ENCODE peak calls at places on chromosome 20, in six cellular contexts. T is NB4, X is LNCaP clone FGC, K is AG04449, R is testis, L is brain microvascular endothelial cell. E is an unnamed sample.
A peak's percentile ranks its signal among the peaks of the same experiment; 100 is the strongest.

GRCh38 chr20:36320898-36321695 is 15.0 kb downstream of the DLGAP4 start:
- DNase-seq in R (no peak), L (no peak), X (no peak), K (no peak), T (no peak), E (no peak)

GRCh38 chr20:10667560-10668167 is 6.1 kb downstream of the JAG1 start:
- DNase-seq in L (no peak), K (no peak), X (no peak), R (no peak), T (no peak), E (no peak)

GRCh38 chr20:19976595-19977372 is 40.4 kb upstream of the NAA20 start:
- DNase-seq in T (peak; percentile 61), L (peak; percentile 73), X (no peak), K (no peak), R (peak; percentile 57), E (no peak)

GRCh38 chr20:61118429-61119224 is 133.4 kb upstream of the CDH4 start:
- DNase-seq in K (peak; percentile 26), X (no peak), L (peak; percentile 21), R (no peak), T (no peak), E (peak; percentile 32)

GRCh38 chr20:17593902-17594301 is 24.0 kb downstream of the DSTN start:
- DNase-seq in R (no peak), K (no peak), L (no peak), X (no peak), T (no peak), E (no peak)

GRCh38 chr20:38221041-38221589 is 39.4 kb downstream of the KIAA1755 start:
- DNase-seq in T (peak; percentile 80), K (no peak), X (no peak), L (no peak), R (peak; percentile 72), E (no peak)

GRCh38 chr20:14955396-14955795 is 618.0 kb upstream of the FLRT3 start:
- DNase-seq in R (no peak), L (no peak), K (no peak), X (no peak), T (peak; percentile 1), E (no peak)

GRCh38 chr20:2151805-2152727 is 50.4 kb downstream of the STK35 start:
- DNase-seq in R (no peak), L (no peak), T (no peak), K (no peak), X (no peak), E (no peak)

GRCh38 chr20:44702776-44703175 is 12.4 kb upstream of the CCN5 start:
- DNase-seq in R (peak; percentile 82), X (no peak), K (no peak), L (peak; percentile 83), T (peak; percentile 93), E (peak; percentile 87)

GRCh38 chr20:23403721-23404120 is 17.6 kb downstream of the NAPB start:
- DNase-seq in R (no peak), K (no peak), T (no peak), L (no peak), X (no peak), E (no peak)
- TF ChIP-seq CTCF in R (no peak), K (no peak), T (no peak), L (no peak), X (no peak), E (no peak)

GRCh38 chr20:58691773-58692578 is 624 bp upstream of the NPEPL1 start:
- DNase-seq in K (no peak), X (no peak), R (no peak), T (peak; percentile 96), L (no peak), E (no peak)
- H3K4me3 ChIP-seq in K (no peak overlapping the region), X (no peak overlapping the region), R (no peak overlapping the region), T (no peak overlapping the region), L (no peak overlapping the region), E (no peak overlapping the region)

GRCh38 chr20:53685070-53685595 is 91.5 kb upstream of the ZNF217 start:
- DNase-seq in T (peak; percentile 29), X (no peak), L (no peak), K (no peak), R (no peak), E (no peak)
- TF ChIP-seq CTCF in T (no peak), X (no peak), L (no peak), K (no peak), R (no peak), E (no peak)

DNA sequence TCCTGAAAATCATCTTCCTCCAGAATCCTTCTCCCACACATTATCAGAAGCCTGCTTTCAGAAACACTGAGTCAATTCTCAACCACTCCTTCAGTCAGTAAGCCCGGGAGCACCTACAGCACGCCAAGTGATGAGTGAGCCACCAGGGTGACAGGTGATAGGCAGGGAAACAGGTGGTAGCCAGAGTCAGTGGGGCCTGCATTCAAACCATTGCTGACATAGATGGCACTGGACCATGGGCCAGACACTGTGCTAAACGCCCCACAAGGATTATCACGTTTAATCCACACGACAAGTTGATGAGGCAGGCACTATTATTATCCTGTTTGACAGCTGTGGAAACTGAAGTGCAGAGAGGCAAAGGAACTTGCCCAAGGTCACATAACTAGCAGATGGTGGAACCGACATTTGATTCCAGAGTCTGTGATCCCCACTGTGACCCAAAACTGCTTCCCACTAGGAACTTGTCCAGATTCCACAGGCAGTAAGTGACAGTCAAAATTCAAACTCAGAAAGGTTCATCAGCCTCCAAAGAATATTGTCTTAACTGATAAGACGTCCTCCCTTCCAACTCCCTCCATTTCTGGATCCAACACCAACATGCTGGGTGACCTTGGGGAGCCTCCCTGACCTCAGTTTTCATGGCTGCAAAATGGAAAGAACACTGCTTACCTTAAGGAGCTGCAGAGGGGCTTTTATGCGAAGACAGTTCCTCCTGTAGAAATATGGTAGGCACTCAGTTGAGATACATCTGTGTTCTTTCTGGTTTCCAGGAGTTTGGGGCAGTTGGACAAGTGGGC is 23.9 kb upstream of the TOP1 start:
- DNase-seq in T (no peak), X (no peak), K (no peak), R (no peak), L (no peak), E (no peak)
- H3K4me3 ChIP-seq in T (no peak overlapping the region), X (no peak overlapping the region), K (no peak overlapping the region), R (no peak overlapping the region), L (peak overlapping the region; percentile 51), E (peak overlapping the region; percentile 57)

GRCh38 chr20:33668791-33669155 is 2.0 kb downstream of the ACTL10 start:
- DNase-seq in X (no peak), L (no peak), T (no peak), K (no peak), R (no peak), E (no peak)

GRCh38 chr20:33669224-33669623 is 2.5 kb downstream of the ACTL10 start:
- DNase-seq in T (no peak), X (no peak), K (no peak), L (no peak), R (no peak), E (no peak)

GRCh38 chr20:33666293-33667244 is at the start of gene ACTL10:
- DNase-seq in R (peak; percentile 95), T (peak; percentile 95), K (peak; percentile 79), L (peak; percentile 98), X (peak; percentile 98), E (peak; percentile 95)

GRCh38 chr20:33668087-33668790 is 1.5 kb downstream of the ACTL10 start:
- DNase-seq in X (no peak), R (peak; percentile 73), K (no peak), L (no peak), T (no peak), E (no peak)

GRCh38 chr20:33667245-33668086 is 723 bp downstream of the ACTL10 start:
- DNase-seq in T (peak; percentile 87), R (no peak), L (peak; percentile 54), X (peak; percentile 60), K (no peak), E (no peak)
- TF ChIP-seq CTCF in T (no peak), R (peak; percentile 83), L (no peak), X (peak; percentile 33), K (no peak), E (no peak)

DNA sequence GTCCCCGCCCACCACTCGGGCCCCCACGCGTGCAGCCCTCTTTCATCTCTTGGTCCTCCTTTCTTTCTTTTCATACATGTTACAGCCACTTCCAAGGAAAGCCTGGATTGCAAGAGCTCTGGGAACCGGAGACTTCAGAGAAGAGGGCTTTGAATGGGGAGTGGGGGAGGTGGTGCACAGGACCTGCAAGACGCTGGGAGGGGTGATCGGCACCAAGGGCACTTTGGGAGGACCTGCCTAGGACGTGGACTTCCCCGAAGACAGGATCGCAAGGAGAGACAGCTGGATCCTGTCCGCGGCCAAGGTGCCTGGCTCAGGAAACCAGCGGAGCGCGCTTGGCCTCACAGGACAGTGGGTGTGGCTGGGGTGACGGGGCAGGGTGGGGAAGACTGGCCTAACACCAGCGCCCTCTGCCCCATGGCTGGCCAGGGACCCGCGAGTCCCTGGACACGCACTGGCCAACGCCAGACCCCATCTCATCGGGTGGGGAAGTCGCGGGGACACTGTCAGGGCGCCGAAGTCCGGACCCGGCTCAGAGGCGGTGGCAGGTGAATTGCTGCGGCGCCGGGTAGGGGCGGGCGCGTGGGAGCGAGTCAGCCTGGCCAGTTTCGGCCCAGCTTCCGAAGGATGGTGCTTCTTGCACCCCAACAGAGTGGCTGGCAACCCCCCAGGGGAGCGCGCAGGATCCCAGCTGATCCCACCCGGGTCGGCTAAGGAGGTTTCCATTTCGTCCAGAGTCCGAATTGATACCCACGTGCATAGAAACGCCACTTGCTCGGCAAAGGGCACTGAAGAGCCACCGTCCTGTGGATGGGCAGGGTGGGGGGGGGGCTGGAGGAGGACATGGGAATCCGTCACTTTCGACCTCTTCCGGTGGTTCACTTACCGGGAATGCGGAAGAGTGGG is 714 bp upstream of the THBD start:
- DNase-seq in K (no peak), L (peak; percentile 19), R (peak; percentile 44), T (peak; percentile 73), X (no peak), E (no peak)
- H3K4me3 ChIP-seq in K (peak overlapping the region; percentile 60), L (peak overlapping the region; percentile 65), R (peak overlapping the region; percentile 62), T (peak overlapping the region; percentile 78), X (no peak overlapping the region), E (peak overlapping the region; percentile 56)

GRCh38 chr20:63295846-63296245 is 2.9 kb downstream of the COL20A1 start:
- DNase-seq in L (no peak), T (no peak), X (no peak), K (no peak), R (no peak), E (no peak)

GRCh38 chr20:63295018-63295417 is 2.0 kb downstream of the COL20A1 start:
- DNase-seq in L (no peak), X (no peak), T (no peak), R (no peak), K (no peak), E (no peak)

GRCh38 chr20:63296411-63297299 is 3.7 kb downstream of the COL20A1 start:
- DNase-seq in T (no peak), X (no peak), K (no peak), L (no peak), R (no peak), E (no peak)

GRCh38 chr20:63294536-63294900 is 1.5 kb downstream of the COL20A1 start:
- DNase-seq in T (no peak), K (no peak), L (no peak), X (no peak), R (no peak), E (no peak)

DNA sequence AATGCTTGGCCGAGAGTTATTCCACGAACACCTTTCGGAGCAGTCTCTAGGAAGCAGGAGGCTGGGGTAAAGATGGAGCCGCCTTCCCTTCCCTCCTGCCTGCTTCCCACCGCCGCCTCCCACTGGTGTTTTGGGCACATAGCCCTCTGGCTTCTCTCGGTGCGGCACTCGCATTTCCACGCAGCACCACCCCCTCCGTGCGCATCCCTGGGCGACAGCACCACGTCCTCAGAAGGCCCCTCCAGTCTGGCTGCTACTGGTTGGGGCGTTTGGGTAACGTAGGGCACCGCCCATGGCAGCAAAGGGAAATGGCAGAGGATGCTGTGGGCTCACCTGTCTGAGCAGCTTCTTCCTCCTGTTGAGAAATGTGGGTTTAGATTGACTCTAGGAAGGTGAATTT is 2.4 kb downstream of the COL20A1 start:
- DNase-seq in L (no peak), K (no peak), X (no peak), T (no peak), R (no peak), E (no peak)
- TF ChIP-seq CTCF in L (peak; percentile 24), K (peak; percentile 14), X (no peak), T (peak; percentile 9), R (no peak), E (no peak)

E was measured in AG04450.